ENCODE peak calls at places on chromosomes 4 and X, in seven cellular contexts. R is H9, E is activated B cell treated with CpG ODN at 0.5 μM for 24 hours, M is AG10803, J is breast epithelium, O is fibroblast of mammary gland, D is omental fat pad. I is an unnamed sample.

GRCh38 chr4:87118421-87118820 is 102.0 kb downstream of the KLHL8 start:
- DNase-seq in R (no peak), E (no peak), M (no peak), J (no peak), O (no peak), D (no peak), I (no peak)

GRCh38 chr4:36244257-36245084 is at the start of gene ARAP2:
- DNase-seq in R (peak), E (peak), M (no peak), J (peak), O (peak), D (peak), I (no peak)

GRCh38 chr4:93649828-93650227 is 178.7 kb upstream of the ATOH1 start:
- DNase-seq in R (peak), E (no peak), M (no peak), J (no peak), O (no peak), D (no peak), I (no peak)

GRCh38 chr4:128862608-128863313 is 53.3 kb downstream of the JADE1 start:
- DNase-seq in R (no peak), E (no peak), M (no peak), J (no peak), O (no peak), D (no peak), I (no peak)

GRCh38 chrX:49166914-49167739 is 4.6 kb downstream of the MAGIX start:
- DNase-seq in R (no peak), E (peak), M (peak), J (peak), O (peak), D (no peak), I (no peak)

GRCh38 chr4:7042697-7043464 is at the start of gene TADA2B:
- DNase-seq in R (peak), E (peak), M (peak), J (peak), O (peak), D (peak), I (peak)

GRCh38 chrX:53483838-53484420 is 49.8 kb upstream of the HSD17B10 start:
- DNase-seq in R (no peak), E (no peak), M (peak), J (no peak), O (peak), D (no peak), I (no peak)

GRCh38 chr4:1579834-1580686 is 104.1 kb downstream of the FAM53A start:
- DNase-seq in R (peak), E (peak), M (no peak), J (peak), O (peak), D (no peak), I (peak)

GRCh38 chr4:137853424-137853823 is 321.1 kb upstream of the PCDH18 start:
- DNase-seq in R (no peak), E (no peak), M (no peak), J (no peak), O (no peak), D (no peak), I (no peak)

GRCh38 chr4:186740822-186741221 is 17.2 kb upstream of the FAT1 start:
- DNase-seq in R (no peak), E (no peak), M (peak), J (no peak), O (peak), D (no peak), I (no peak)

GRCh38 chrX:46953597-46953996 is 41.4 kb downstream of the JADE3 start:
- DNase-seq in R (peak), E (no peak), M (no peak), J (no peak), O (peak), D (no peak), I (no peak)

GRCh38 chr4:18695733-18696527 is 674.4 kb upstream of the LCORL start:
- DNase-seq in R (peak), E (no peak), M (no peak), J (no peak), O (no peak), D (no peak), I (no peak)

GRCh38 chr4:41185614-41186609 is 28.4 kb downstream of the APBB2 start:
- DNase-seq in R (no peak), E (no peak), M (peak), J (no peak), O (no peak), D (no peak), I (no peak)

GRCh38 chrX:13398073-13398823 is 78.4 kb upstream of the ATXN3L start:
- DNase-seq in R (no peak), E (no peak), M (peak), J (peak), O (peak), D (no peak), I (peak)

GRCh38 chr4:140163029-140163810 is 9.2 kb upstream of the MAML3 start:
- DNase-seq in R (no peak), E (no peak), M (peak), J (no peak), O (peak), D (no peak), I (no peak)

GRCh38 chrX:132876509-132876837 is 82.0 kb downstream of the HS6ST2 start:
- DNase-seq in R (peak), E (no peak), M (no peak), J (no peak), O (no peak), D (no peak), I (no peak)

GRCh38 chr4:183380901-183381300 is 58.7 kb upstream of the CLDN24 start:
- DNase-seq in R (no peak), E (no peak), M (no peak), J (no peak), O (no peak), D (no peak), I (no peak)

GRCh38 chr4:77662396-77662795 is 56.8 kb downstream of the CXCL13 start:
- DNase-seq in R (no peak), E (no peak), M (no peak), J (no peak), O (no peak), D (no peak), I (no peak)

GRCh38 chrX:135477576-135477975 is 42.9 kb upstream of the INTS6L start:
- DNase-seq in R (peak), E (no peak), M (peak), J (peak), O (peak), D (no peak), I (peak)

GRCh38 chr4:78136109-78137081 is 79.3 kb downstream of the FRAS1 start:
- DNase-seq in R (no peak), E (no peak), M (no peak), J (no peak), O (peak), D (no peak), I (no peak)

GRCh38 chrX:43655961-43656494 is at the start of gene MAOA:
- DNase-seq in R (peak), E (no peak), M (no peak), J (peak), O (peak), D (peak), I (no peak)

GRCh38 chr4:152929888-152930287 is 6.2 kb upstream of the FHDC1 start:
- DNase-seq in R (no peak), E (no peak), M (no peak), J (no peak), O (no peak), D (no peak), I (no peak)

GRCh38 chr4:104436542-104436941 is 58.2 kb downstream of the CXXC4 start:
- DNase-seq in R (no peak), E (no peak), M (no peak), J (no peak), O (no peak), D (no peak), I (no peak)

GRCh38 chr4:80189581-80189955 is 7.7 kb upstream of the PRDM8 start:
- DNase-seq in R (no peak), E (no peak), M (no peak), J (no peak), O (no peak), D (no peak), I (no peak)

GRCh38 chrX:35115205-35115604 is 172.6 kb downstream of the FAM47B start:
- DNase-seq in R (no peak), E (no peak), M (peak), J (no peak), O (peak), D (no peak), I (peak)

GRCh38 chrX:131316260-131316659 is 27.2 kb upstream of the IGSF1 start:
- DNase-seq in R (no peak), E (no peak), M (no peak), J (no peak), O (no peak), D (no peak), I (no peak)

GRCh38 chr4:147060171-147060931 is 114.7 kb upstream of the TTC29 start:
- DNase-seq in R (no peak), E (no peak), M (peak), J (no peak), O (peak), D (no peak), I (peak)

GRCh38 chrX:56792270-56793111 is 63.4 kb downstream of the NBDY start:
- DNase-seq in R (no peak), E (no peak), M (no peak), J (no peak), O (no peak), D (no peak), I (no peak)

DNA sequence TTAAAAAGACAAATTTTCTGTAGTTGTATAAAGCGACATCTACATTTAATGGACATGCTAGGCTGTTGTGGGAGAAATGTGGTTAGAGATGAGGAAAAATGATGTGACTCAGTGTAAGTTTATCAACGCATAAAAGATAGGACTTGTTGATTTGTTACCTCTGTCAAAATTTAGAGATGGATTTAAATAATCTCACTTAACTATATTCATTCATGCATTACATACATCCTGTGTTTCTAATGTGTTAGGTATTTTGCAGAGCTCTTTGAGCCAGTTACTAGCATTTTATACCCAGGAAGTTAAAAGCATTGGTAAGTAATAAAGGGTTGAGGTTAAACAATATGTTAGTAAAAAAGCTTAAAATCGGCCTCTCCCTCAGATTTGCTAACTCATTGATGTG is 34.3 kb downstream of the METAP1 start:
- DNase-seq in R (no peak), E (no peak), M (no peak), J (no peak), O (no peak), D (no peak), I (no peak)
- TF ChIP-seq CTCF in R (no peak), E (no peak), M (no peak), J (no peak), O (no peak), D (no peak), I (no peak)

GRCh38 chrX:8743126-8743732 is 11.3 kb upstream of the ANOS1 start:
- DNase-seq in R (peak), E (peak), M (peak), J (no peak), O (peak), D (peak), I (no peak)
- TF ChIP-seq CTCF in R (peak), E (no peak), M (peak), J (peak), O (peak), D (no peak), I (peak)

GRCh38 chr4:10013722-10014121 is 7.6 kb downstream of the SLC2A9 start:
- DNase-seq in R (peak), E (no peak), M (peak), J (no peak), O (peak), D (no peak), I (no peak)
- TF ChIP-seq CTCF in R (peak), E (no peak), M (peak), J (peak), O (peak), D (no peak), I (peak)

DNA sequence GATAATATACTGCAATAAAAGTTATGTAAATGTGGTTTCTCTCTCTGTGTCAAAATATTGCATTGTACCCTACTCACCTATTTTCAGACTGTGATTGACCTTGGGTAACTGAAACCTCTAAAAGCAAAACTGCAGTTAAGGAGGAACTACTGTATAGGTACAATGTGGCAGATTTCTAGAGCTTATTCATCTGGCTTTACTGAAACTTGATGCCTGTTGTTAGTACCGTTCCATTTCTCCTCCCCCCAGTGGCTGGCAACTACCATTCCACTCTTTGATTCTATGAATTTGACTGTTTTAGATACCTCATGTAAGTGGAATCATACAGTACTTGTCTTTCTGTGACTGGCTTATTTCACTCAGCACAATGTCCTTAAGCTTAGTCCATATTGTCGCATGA is 61.9 kb downstream of the HOPX start:
- DNase-seq in R (no peak), E (no peak), M (no peak), J (no peak), O (peak), D (no peak), I (no peak)
- TF ChIP-seq CTCF in R (no peak), E (no peak), M (no peak), J (no peak), O (peak), D (no peak), I (no peak)

I was measured in AG09319.